ENCODE peak calls at places on chromosomes 12 and 14, in four cellular contexts. M, G, A and F are unnamed samples.

GRCh38 chr12:115660211-115660805 is 617.2 kb downstream of the MED13L start:
- DNase-seq in M (peak; percentile 66), G (no peak), A (no peak), F (no peak)

GRCh38 chr12:11031307-11031706 is at the start of gene TAS2R31:
- DNase-seq in M (no peak), A (no peak), G (no peak), F (no peak)

GRCh38 chr12:5390174-5390799 is 41.6 kb upstream of the NTF3 start:
- DNase-seq in M (peak; percentile 29), G (no peak), A (no peak), F (no peak)

GRCh38 chr14:54785111-54785777 is 117.4 kb downstream of the GCH1 start:
- DNase-seq in M (no peak), G (no peak), A (no peak), F (no peak)

GRCh38 chr12:57844725-57845477 is 1.6 kb downstream of the CTDSP2 start:
- DNase-seq in M (peak; percentile 67), G (peak; percentile 98), A (peak; percentile 85), F (no peak)

GRCh38 chr12:25386823-25387134 is 136.1 kb upstream of the KRAS start:
- DNase-seq in A (peak; percentile 71), G (peak; percentile 46), M (peak; percentile 44), F (no peak)

GRCh38 chr12:122227341-122227740 is 1.5 kb upstream of the DIABLO start:
- DNase-seq in M (no peak), A (peak; percentile 64), G (no peak), F (no peak)

GRCh38 chr12:130816055-130816454 is 23.0 kb downstream of the STX2 start:
- DNase-seq in M (no peak), G (no peak), A (no peak), F (no peak)

GRCh38 chr12:98533723-98534251 is 18.4 kb downstream of the TMPO start:
- DNase-seq in G (no peak), A (no peak), M (no peak), F (no peak)

GRCh38 chr12:115966376-115966775 is 311.1 kb downstream of the MED13L start:
- DNase-seq in M (no peak), A (no peak), G (no peak), F (no peak)

GRCh38 chr14:52342849-52343606 is 28.9 kb downstream of the PTGER2 start:
- DNase-seq in A (no peak), G (no peak), M (no peak), F (no peak)

GRCh38 chr14:23054000-23054811 is 3.1 kb downstream of the CDH24 start:
- DNase-seq in A (no peak), M (no peak), G (peak; percentile 82), F (no peak)
- TF ChIP-seq CTCF in A (no peak), M (no peak), G (peak; percentile 19), F (peak; percentile 28)

DNA sequence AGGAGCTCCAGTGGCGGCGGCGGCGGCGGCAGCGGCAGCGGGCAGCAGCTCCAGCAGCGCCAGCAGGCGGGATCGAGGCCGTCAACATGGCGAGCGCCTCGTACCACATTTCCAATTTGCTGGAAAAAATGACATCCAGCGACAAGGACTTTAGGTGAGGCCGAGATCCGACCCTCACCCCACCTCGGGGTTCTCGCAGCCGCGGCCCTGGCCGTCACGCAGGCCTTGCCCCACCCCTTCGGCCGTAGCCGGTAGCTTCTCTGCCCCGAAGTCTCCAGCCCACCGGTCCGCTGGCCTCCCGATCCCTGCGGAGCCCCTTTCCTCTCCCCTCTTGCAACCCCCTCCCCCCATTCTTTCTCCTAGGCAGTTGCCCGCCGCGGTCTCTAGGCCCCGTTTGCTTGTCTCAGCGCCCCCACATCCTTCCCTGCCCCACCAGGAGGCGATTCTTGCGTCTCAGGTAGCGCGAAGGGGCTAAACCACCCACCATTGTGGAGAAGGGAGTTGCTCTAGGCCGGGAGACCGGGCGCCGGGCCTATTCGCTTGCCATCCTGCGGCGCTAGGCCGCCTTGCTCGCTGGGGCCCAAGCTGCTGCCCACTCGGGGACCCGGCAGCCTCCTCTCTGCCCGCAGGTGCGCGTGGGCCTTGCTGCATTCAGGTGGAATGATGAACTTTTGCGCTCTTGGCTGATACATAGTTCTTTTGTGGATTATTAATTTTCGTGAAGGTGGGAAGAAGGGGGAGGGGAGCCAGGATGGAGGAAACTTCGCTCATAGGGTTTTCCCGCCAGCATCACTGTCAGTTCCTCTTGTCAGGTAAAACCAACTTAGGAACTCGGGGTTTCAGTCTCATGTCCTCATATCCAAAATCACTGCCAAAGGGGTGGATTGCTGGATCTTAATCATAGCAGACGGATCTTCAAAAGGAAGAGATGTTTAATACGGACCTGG is 747 bp downstream of the CAND1 start:
- DNase-seq in A (peak; percentile 80), M (peak; percentile 53), G (peak; percentile 75), F (peak; percentile 41)
- TF ChIP-seq CTCF in A (no peak), M (no peak), G (no peak), F (no peak)

GRCh38 chr14:56487761-56488160 is 91.8 kb upstream of the TMEM260 start:
- DNase-seq in G (peak; percentile 80), M (no peak), A (no peak), F (no peak)
- TF ChIP-seq CTCF in G (no peak), M (no peak), A (no peak), F (no peak)

DNA sequence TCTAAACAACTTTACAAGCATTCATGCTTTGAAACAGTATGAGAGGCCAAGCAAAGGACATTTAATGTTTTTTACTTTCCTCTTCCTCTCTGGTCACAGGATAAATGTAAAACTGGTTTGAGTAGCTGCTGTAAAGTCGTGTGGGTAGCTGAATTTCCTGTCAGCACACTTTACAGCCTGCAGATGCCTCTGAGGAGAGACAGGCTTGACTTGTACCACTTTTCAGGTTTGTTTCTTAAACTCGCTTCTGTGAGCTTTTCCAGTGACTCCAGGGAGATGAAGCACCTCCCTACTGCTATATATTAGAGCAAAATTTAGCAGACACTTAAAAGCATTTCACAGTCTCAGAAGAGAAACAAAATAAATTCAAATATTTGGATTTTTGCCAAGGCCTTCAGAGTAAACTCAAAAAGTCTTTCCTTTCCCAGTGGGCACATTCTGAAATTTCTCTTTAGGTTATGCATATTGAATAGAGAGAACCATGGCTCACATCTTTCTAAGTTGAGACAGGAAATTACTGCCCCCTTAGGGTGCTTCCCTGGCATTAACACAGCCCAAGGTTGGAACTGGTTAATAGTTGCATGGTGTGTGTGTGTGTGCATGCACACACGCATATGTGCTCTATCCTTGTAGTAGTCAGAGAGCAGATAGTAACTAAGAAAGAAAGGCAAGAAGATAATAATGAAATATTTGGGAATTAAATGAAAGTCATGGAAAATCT is 557.3 kb upstream of the MIS18BP1 start:
- DNase-seq in M (peak; percentile 19), G (no peak), A (no peak), F (no peak)
- TF ChIP-seq CTCF in M (peak; percentile 29), G (no peak), A (no peak), F (peak; percentile 56)

GRCh38 chr12:31250179-31250578 is 75.8 kb downstream of the SINHCAF start:
- DNase-seq in A (no peak), M (no peak), G (no peak), F (no peak)

GRCh38 chr12:31246470-31246850 is 79.5 kb downstream of the SINHCAF start:
- DNase-seq in A (no peak), G (no peak), M (no peak), F (no peak)

GRCh38 chr12:31248815-31249214 is 77.1 kb downstream of the SINHCAF start:
- DNase-seq in A (no peak), G (no peak), M (no peak), F (no peak)

DNA sequence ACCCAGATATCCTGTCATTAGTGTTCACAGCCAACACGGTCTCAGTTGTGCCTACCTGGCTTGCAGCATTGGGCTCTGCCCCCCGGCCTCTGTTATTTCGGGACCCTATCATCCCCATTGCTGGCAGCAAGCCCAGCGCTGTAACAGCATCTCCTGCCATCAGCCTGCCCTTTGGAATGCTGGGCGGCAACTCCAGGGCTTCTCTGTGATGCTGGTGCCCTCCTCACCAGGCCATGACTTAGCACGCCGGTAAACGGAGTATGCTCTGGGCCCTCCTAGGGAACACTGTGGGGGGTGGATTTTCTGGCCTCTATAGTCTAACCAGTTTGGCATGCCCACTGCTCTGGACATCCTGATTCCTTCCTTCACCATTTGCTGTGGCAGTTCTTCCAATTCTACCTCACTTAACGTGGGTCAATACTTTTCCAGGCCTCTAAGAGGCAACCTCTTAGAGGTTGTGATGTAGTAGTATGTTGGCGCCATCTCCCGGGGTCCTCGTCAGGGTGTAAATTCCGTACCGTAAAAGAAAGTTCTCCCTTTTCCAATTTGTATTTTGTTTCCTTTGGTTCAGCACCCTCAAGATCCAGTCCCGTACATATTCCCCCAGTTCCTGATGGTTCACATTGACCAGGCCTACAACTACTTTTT is 80.0 kb downstream of the SINHCAF start:
- DNase-seq in A (no peak), G (no peak), M (no peak), F (no peak)
- TF ChIP-seq CTCF in A (no peak), G (no peak), M (no peak), F (peak; percentile 61)

GRCh38 chr12:101698782-101699347 is 1.4 kb downstream of the CHPT1 start:
- DNase-seq in M (no peak), G (peak; percentile 87), A (no peak), F (no peak)
- TF ChIP-seq CTCF in M (no peak), G (peak; percentile 29), A (no peak), F (no peak)